ENCODE peak calls at places on chromosomes 1 and 21, in eight cellular contexts. One of them, this sample, is unnamed.

GRCh38 chr1:5879421-5879820 is 112.8 kb downstream of the NPHP4 start:
- DNase-seq in kidney: peak; percentile 17
- DNase-seq in Karpas-422: no peak
- DNase-seq in H1: no peak
- DNase-seq in IMR-90: no peak
- DNase-seq in mesendoderm: no peak
- DNase-seq in mammary epithelial cell: no peak
- DNase-seq in colonic mucosa: no peak
- DNase-seq in this sample: no peak

GRCh38 chr1:18705811-18706210 is 75.2 kb downstream of the PAX7 start:
- DNase-seq in IMR-90: no peak
- DNase-seq in colonic mucosa: no peak
- DNase-seq in kidney: no peak
- DNase-seq in Karpas-422: no peak
- DNase-seq in H1: no peak
- DNase-seq in mesendoderm: no peak
- DNase-seq in mammary epithelial cell: no peak
- DNase-seq in this sample: no peak

GRCh38 chr1:223784541-223784940 is 61.2 kb downstream of the TP53BP2 start:
- DNase-seq in Karpas-422: no peak
- DNase-seq in mesendoderm: no peak
- DNase-seq in kidney: no peak
- DNase-seq in mammary epithelial cell: no peak
- DNase-seq in colonic mucosa: no peak
- DNase-seq in IMR-90: no peak
- DNase-seq in H1: no peak
- DNase-seq in this sample: no peak

GRCh38 chr1:112536561-112536960 is 27.8 kb downstream of the WNT2B start:
- DNase-seq in mammary epithelial cell: no peak
- DNase-seq in mesendoderm: no peak
- DNase-seq in kidney: no peak
- DNase-seq in Karpas-422: no peak
- DNase-seq in H1: no peak
- DNase-seq in colonic mucosa: no peak
- DNase-seq in IMR-90: no peak
- DNase-seq in this sample: no peak

GRCh38 chr1:1066403-1067283 is 7.5 kb downstream of the RNF223 start:
- DNase-seq in H1: no peak
- DNase-seq in IMR-90: no peak
- DNase-seq in Karpas-422: no peak
- DNase-seq in kidney: no peak
- DNase-seq in mesendoderm: no peak
- DNase-seq in mammary epithelial cell: no peak
- DNase-seq in colonic mucosa: no peak
- DNase-seq in this sample: no peak

GRCh38 chr1:63906053-63906704 is 132.4 kb downstream of the ROR1 start:
- DNase-seq in mesendoderm: no peak
- DNase-seq in Karpas-422: no peak
- DNase-seq in colonic mucosa: no peak
- DNase-seq in H1: no peak
- DNase-seq in kidney: no peak
- DNase-seq in mammary epithelial cell: no peak
- DNase-seq in IMR-90: no peak
- DNase-seq in this sample: no peak

GRCh38 chr1:31655756-31656155 is 11.1 kb upstream of the PEF1 start:
- DNase-seq in H1: no peak
- DNase-seq in Karpas-422: no peak
- DNase-seq in mammary epithelial cell: no peak
- DNase-seq in mesendoderm: no peak
- DNase-seq in IMR-90: no peak
- DNase-seq in kidney: no peak
- DNase-seq in colonic mucosa: no peak
- DNase-seq in this sample: no peak

GRCh38 chr1:59804301-59804700 is 10.4 kb upstream of the HOOK1 start:
- DNase-seq in kidney: no peak
- DNase-seq in mesendoderm: no peak
- DNase-seq in IMR-90: no peak
- DNase-seq in colonic mucosa: no peak
- DNase-seq in Karpas-422: no peak
- DNase-seq in mammary epithelial cell: no peak
- DNase-seq in H1: no peak
- DNase-seq in this sample: no peak

GRCh38 chr1:212656730-212657129 is 42.9 kb downstream of the BATF3 start:
- DNase-seq in IMR-90: no peak
- DNase-seq in mammary epithelial cell: peak; percentile 17
- DNase-seq in H1: no peak
- DNase-seq in Karpas-422: no peak
- DNase-seq in colonic mucosa: no peak
- DNase-seq in kidney: no peak
- DNase-seq in mesendoderm: no peak
- DNase-seq in this sample: no peak

GRCh38 chr1:161721738-161722343 is 497 bp downstream of the FCRLB start:
- DNase-seq in colonic mucosa: no peak
- DNase-seq in mesendoderm: no peak
- DNase-seq in mammary epithelial cell: peak; percentile 80
- DNase-seq in IMR-90: peak; percentile 92
- DNase-seq in kidney: no peak
- DNase-seq in H1: no peak
- DNase-seq in Karpas-422: peak; percentile 85
- DNase-seq in this sample: peak; percentile 15

GRCh38 chr1:168836469-168836868 is 107.5 kb upstream of the DPT start:
- DNase-seq in kidney: no peak
- DNase-seq in Karpas-422: no peak
- DNase-seq in mammary epithelial cell: no peak
- DNase-seq in mesendoderm: no peak
- DNase-seq in colonic mucosa: no peak
- DNase-seq in H1: no peak
- DNase-seq in IMR-90: no peak
- DNase-seq in this sample: no peak

GRCh38 chr21:45152265-45152746 is 77.9 kb downstream of the ADARB1 start:
- DNase-seq in kidney: no peak
- DNase-seq in mammary epithelial cell: no peak
- DNase-seq in H1: peak; percentile 25
- DNase-seq in mesendoderm: peak; percentile 71
- DNase-seq in Karpas-422: peak; percentile 85
- DNase-seq in colonic mucosa: peak; percentile 19
- DNase-seq in IMR-90: no peak
- DNase-seq in this sample: peak; percentile 64

GRCh38 chr1:155909894-155910293 is 1.3 kb downstream of the RIT1 start:
- DNase-seq in Karpas-422: no peak
- DNase-seq in H1: no peak
- DNase-seq in mammary epithelial cell: peak; percentile 54
- DNase-seq in mesendoderm: peak; percentile 38
- DNase-seq in kidney: no peak
- DNase-seq in IMR-90: peak; percentile 65
- DNase-seq in colonic mucosa: no peak
- DNase-seq in this sample: peak; percentile 82

GRCh38 chr1:119768778-119769177 is at the start of gene HMGCS2:
- DNase-seq in Karpas-422: no peak
- DNase-seq in mammary epithelial cell: no peak
- DNase-seq in H1: no peak
- DNase-seq in mesendoderm: no peak
- DNase-seq in colonic mucosa: peak; percentile 90
- DNase-seq in kidney: no peak
- DNase-seq in IMR-90: no peak
- DNase-seq in this sample: no peak

GRCh38 chr1:4755301-4756183 is 101.1 kb downstream of the AJAP1 start:
- DNase-seq in kidney: no peak
- DNase-seq in Karpas-422: no peak
- DNase-seq in H1: peak; percentile 66
- DNase-seq in IMR-90: no peak
- DNase-seq in colonic mucosa: no peak
- DNase-seq in mesendoderm: peak; percentile 90
- DNase-seq in mammary epithelial cell: no peak
- DNase-seq in this sample: no peak

GRCh38 chr1:214993419-214993818 is 89.1 kb upstream of the KCNK2 start:
- DNase-seq in H1: no peak
- DNase-seq in Karpas-422: no peak
- DNase-seq in IMR-90: peak; percentile 82
- DNase-seq in mesendoderm: no peak
- DNase-seq in mammary epithelial cell: no peak
- DNase-seq in colonic mucosa: no peak
- DNase-seq in kidney: no peak
- DNase-seq in this sample: no peak

GRCh38 chr1:203017707-203018106 is 8.6 kb upstream of the PPFIA4 start:
- DNase-seq in IMR-90: no peak
- DNase-seq in Karpas-422: no peak
- DNase-seq in kidney: no peak
- DNase-seq in colonic mucosa: no peak
- DNase-seq in H1: no peak
- DNase-seq in mammary epithelial cell: no peak
- DNase-seq in mesendoderm: no peak
- DNase-seq in this sample: no peak

GRCh38 chr1:226887006-226887405 is 16.6 kb downstream of the PSEN2 start:
- DNase-seq in kidney: no peak
- DNase-seq in mammary epithelial cell: no peak
- DNase-seq in mesendoderm: no peak
- DNase-seq in Karpas-422: no peak
- DNase-seq in colonic mucosa: no peak
- DNase-seq in IMR-90: no peak
- DNase-seq in H1: no peak
- DNase-seq in this sample: no peak

GRCh38 chr1:115190766-115191165 is 101.5 kb upstream of the TSPAN2 start:
- DNase-seq in mesendoderm: no peak
- DNase-seq in IMR-90: peak; percentile 58
- DNase-seq in kidney: no peak
- DNase-seq in mammary epithelial cell: no peak
- DNase-seq in colonic mucosa: no peak
- DNase-seq in H1: no peak
- DNase-seq in Karpas-422: no peak
- DNase-seq in this sample: no peak

GRCh38 chr1:202692959-202693555 is 17.2 kb downstream of the SYT2 start:
- DNase-seq in mesendoderm: peak; percentile 80
- DNase-seq in Karpas-422: peak; percentile 88
- DNase-seq in IMR-90: peak; percentile 71
- DNase-seq in colonic mucosa: peak; percentile 65
- DNase-seq in H1: no peak
- DNase-seq in mammary epithelial cell: peak; percentile 67
- DNase-seq in kidney: no peak
- DNase-seq in this sample: peak; percentile 79

GRCh38 chr1:78607334-78607927 is 12.8 kb upstream of the IFI44L start:
- DNase-seq in Karpas-422: peak; percentile 60
- DNase-seq in IMR-90: peak; percentile 51
- DNase-seq in H1: no peak
- DNase-seq in mammary epithelial cell: no peak
- DNase-seq in mesendoderm: peak; percentile 16
- DNase-seq in colonic mucosa: no peak
- DNase-seq in kidney: no peak
- DNase-seq in this sample: peak; percentile 64

GRCh38 chr1:87428351-87428750 is 99.7 kb downstream of the LMO4 start:
- DNase-seq in IMR-90: no peak
- DNase-seq in mesendoderm: no peak
- DNase-seq in Karpas-422: no peak
- DNase-seq in colonic mucosa: no peak
- DNase-seq in kidney: no peak
- DNase-seq in H1: no peak
- DNase-seq in mammary epithelial cell: no peak
- DNase-seq in this sample: no peak

GRCh38 chr1:212853658-212854057 is 4.4 kb upstream of the FLVCR1 start:
- DNase-seq in kidney: no peak
- DNase-seq in colonic mucosa: peak; percentile 77
- DNase-seq in mammary epithelial cell: no peak
- DNase-seq in H1: no peak
- DNase-seq in mesendoderm: no peak
- DNase-seq in IMR-90: no peak
- DNase-seq in Karpas-422: no peak
- DNase-seq in this sample: no peak

DNA sequence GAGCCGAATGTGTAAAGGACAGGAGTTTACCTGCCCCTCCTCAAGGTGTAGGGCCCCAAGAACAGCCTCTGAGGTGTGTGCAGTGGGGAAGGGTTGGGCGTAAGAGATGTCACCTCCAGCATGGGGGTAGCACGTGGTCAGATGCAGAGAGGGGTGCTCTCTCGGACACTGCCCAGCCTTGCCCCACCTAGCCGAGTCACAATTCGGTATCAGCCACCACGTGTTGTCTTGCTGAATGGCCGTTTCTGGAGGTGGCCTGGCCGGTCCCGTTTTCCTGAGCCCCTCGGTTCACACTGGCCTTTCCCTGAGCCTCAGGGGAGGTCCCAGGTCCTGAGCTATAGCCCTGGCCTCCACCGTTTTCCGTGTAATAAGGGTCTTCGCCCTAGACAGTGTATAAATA is 23.4 kb downstream of the CD34 start:
- DNase-seq in H1: no peak
- DNase-seq in mesendoderm: no peak
- DNase-seq in mammary epithelial cell: no peak
- DNase-seq in Karpas-422: no peak
- DNase-seq in colonic mucosa: no peak
- DNase-seq in IMR-90: no peak
- DNase-seq in kidney: no peak
- DNase-seq in this sample: no peak
- H3K9ac ChIP-seq in H1: no peak overlapping the region
- H3K9ac ChIP-seq in mesendoderm: no peak overlapping the region
- H3K9ac ChIP-seq in mammary epithelial cell: no peak overlapping the region
- H3K9ac ChIP-seq in Karpas-422: no peak overlapping the region
- H3K9ac ChIP-seq in colonic mucosa: no peak overlapping the region
- H3K9ac ChIP-seq in IMR-90: no peak overlapping the region
- H3K9ac ChIP-seq in kidney: no peak overlapping the region
- H3K9ac ChIP-seq in this sample: no peak overlapping the region

DNA sequence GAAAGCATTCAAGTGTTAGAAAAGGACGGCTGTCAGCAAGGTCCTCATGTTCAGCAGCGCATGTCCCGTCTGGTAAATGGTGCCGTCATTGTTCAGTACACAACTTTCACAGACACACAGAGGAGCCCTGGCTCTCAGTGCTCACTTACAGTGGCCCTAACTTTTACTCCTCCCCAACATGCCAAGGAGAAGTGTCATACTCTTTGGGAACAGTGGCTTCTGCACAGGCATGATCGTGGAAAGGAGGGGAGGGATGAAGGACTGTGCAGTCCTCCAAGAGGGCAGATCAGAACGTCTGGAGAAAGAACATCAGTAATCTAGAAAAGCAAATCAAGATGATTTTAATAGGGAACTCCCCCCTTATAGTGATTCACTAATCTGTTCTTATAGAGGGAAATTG is 3.8 kb upstream of the GRHL3 start:
- DNase-seq in mesendoderm: no peak
- DNase-seq in IMR-90: no peak
- DNase-seq in Karpas-422: no peak
- DNase-seq in mammary epithelial cell: peak; percentile 61
- DNase-seq in colonic mucosa: no peak
- DNase-seq in kidney: no peak
- DNase-seq in H1: no peak
- DNase-seq in this sample: no peak
- H3K4me1 ChIP-seq in mesendoderm: peaks cover 4% of the 10 kb centered on the region
- H3K4me1 ChIP-seq in IMR-90: peaks cover 9% of the 10 kb centered on the region
- H3K4me1 ChIP-seq in Karpas-422: peaks cover 33% of the 10 kb centered on the region
- H3K4me1 ChIP-seq in mammary epithelial cell: peaks cover 54% of the 10 kb centered on the region
- H3K4me1 ChIP-seq in colonic mucosa: no peaks in the 10 kb centered on the region
- H3K4me1 ChIP-seq in kidney: peaks cover 2% of the 10 kb centered on the region
- H3K4me1 ChIP-seq in H1: peaks cover 16% of the 10 kb centered on the region
- H3K4me1 ChIP-seq in this sample: peaks cover 31% of the 10 kb centered on the region

GRCh38 chr1:165874643-165875042 is 47.2 kb downstream of the UCK2 start:
- DNase-seq in kidney: no peak
- DNase-seq in Karpas-422: no peak
- DNase-seq in colonic mucosa: peak; percentile 32
- DNase-seq in mammary epithelial cell: no peak
- DNase-seq in H1: no peak
- DNase-seq in mesendoderm: no peak
- DNase-seq in IMR-90: no peak
- DNase-seq in this sample: no peak
- H3K27ac ChIP-seq in kidney: no peak overlapping the region
- H3K27ac ChIP-seq in Karpas-422: no peak overlapping the region
- H3K27ac ChIP-seq in colonic mucosa: peak overlapping the region; percentile 57
- H3K27ac ChIP-seq in mammary epithelial cell: no peak overlapping the region
- H3K27ac ChIP-seq in H1: no peak overlapping the region
- H3K27ac ChIP-seq in mesendoderm: no peak overlapping the region
- H3K27ac ChIP-seq in IMR-90: no peak overlapping the region
- H3K27ac ChIP-seq in this sample: no peak overlapping the region

GRCh38 chr1:26826261-26827201 is at the start of gene ZDHHC18:
- DNase-seq in Karpas-422: peak; percentile 85
- DNase-seq in IMR-90: peak; percentile 33
- DNase-seq in colonic mucosa: peak; percentile 77
- DNase-seq in mesendoderm: peak; percentile 55
- DNase-seq in mammary epithelial cell: peak; percentile 41
- DNase-seq in kidney: peak; percentile 88
- DNase-seq in H1: no peak
- DNase-seq in this sample: peak; percentile 79
- H3K9ac ChIP-seq in Karpas-422: peak within 1 kb of the TSS; percentile 81
- H3K9ac ChIP-seq in IMR-90: peak within 1 kb of the TSS; percentile 74
- H3K9ac ChIP-seq in colonic mucosa: peak within 1 kb of the TSS; percentile 79
- H3K9ac ChIP-seq in mesendoderm: peak within 1 kb of the TSS; percentile 72
- H3K9ac ChIP-seq in mammary epithelial cell: peak within 1 kb of the TSS; percentile 18
- H3K9ac ChIP-seq in kidney: peak within 1 kb of the TSS; percentile 58
- H3K9ac ChIP-seq in H1: peak within 1 kb of the TSS; percentile 66
- H3K9ac ChIP-seq in this sample: peak within 1 kb of the TSS; percentile 88

This sample was measured in trophoblast cell.